ENCODE peak calls at places on chromosomes 6 and 20, in seven cellular contexts. P is PC-9, T is psoas muscle, O is heart right ventricle, Q is GM23248, Z is gastrocnemius medialis, V is ovary. N is an unnamed sample. For H3K4me1, the result is how much of the 10 kb centered on the place peaks cover.

GRCh38 chr6:97697450-97697849 is 414.4 kb upstream of the MMS22L start:
- DNase-seq in O (no peak), Z (no peak), T (no peak), Q (peak), V (no peak), P (no peak), N (no peak)

GRCh38 chr6:112592159-112592558 is 245.0 kb downstream of the RFPL4B start:
- DNase-seq in Q (no peak), P (no peak), O (no peak), Z (no peak), T (no peak), V (no peak), N (no peak)

GRCh38 chr6:43974643-43975235 is 152.5 kb downstream of the MRPL14 start:
- DNase-seq in Q (no peak), O (no peak), P (no peak), V (no peak), T (no peak), Z (no peak), N (no peak)

GRCh38 chr6:142534484-142534883 is 232.7 kb downstream of the ADGRG6 start:
- DNase-seq in Q (no peak), T (no peak), O (no peak), Z (no peak), P (no peak), V (no peak), N (no peak)

GRCh38 chr6:6811151-6812002 is 222.9 kb downstream of the LY86 start:
- DNase-seq in V (peak), O (no peak), P (peak), Q (peak), T (no peak), Z (no peak), N (peak)

GRCh38 chr6:41947581-41948220 is 6.1 kb upstream of the CCND3 start:
- DNase-seq in T (no peak), O (no peak), Q (no peak), Z (no peak), V (no peak), P (no peak), N (no peak)

GRCh38 chr20:48880936-48881657 is 40.4 kb upstream of the ARFGEF2 start:
- DNase-seq in Q (no peak), O (no peak), V (no peak), P (no peak), T (no peak), Z (no peak), N (no peak)

GRCh38 chr6:135291288-135292116 is 110.4 kb downstream of the MYB start:
- DNase-seq in T (no peak), V (no peak), P (no peak), Q (peak), O (no peak), Z (no peak), N (no peak)

GRCh38 chr20:64058536-64058935 is 4.5 kb upstream of the TCEA2 start:
- DNase-seq in V (no peak), P (no peak), T (no peak), Q (no peak), O (no peak), Z (no peak), N (no peak)

GRCh38 chr6:9140861-9141534 is 705.7 kb upstream of the SLC35B3 start:
- DNase-seq in O (no peak), Z (no peak), Q (peak), T (no peak), V (no peak), P (no peak), N (no peak)

GRCh38 chr6:12060780-12061619 is 48.9 kb downstream of the HIVEP1 start:
- DNase-seq in V (no peak), Z (peak), Q (no peak), O (peak), P (no peak), T (peak), N (peak)

GRCh38 chr6:94953867-94954631 is 623.3 kb upstream of the MANEA start:
- DNase-seq in P (no peak), O (no peak), Z (no peak), T (no peak), V (no peak), Q (no peak), N (no peak)

GRCh38 chr6:74805841-74806696 is 399.8 kb downstream of the COL12A1 start:
- DNase-seq in Z (no peak), P (no peak), O (no peak), Q (peak), V (peak), T (no peak), N (peak)

GRCh38 chr6:99521557-99522286 is 6.5 kb upstream of the USP45 start:
- DNase-seq in O (peak), Z (no peak), Q (peak), V (peak), P (peak), T (no peak), N (no peak)

GRCh38 chr6:81891869-81892268 is 139.4 kb upstream of the TENT5A start:
- DNase-seq in V (no peak), Z (no peak), P (no peak), O (peak), T (no peak), Q (no peak), N (no peak)

GRCh38 chr20:59895908-59896307 is 37.5 kb downstream of the SYCP2 start:
- DNase-seq in Q (no peak), O (no peak), Z (no peak), V (no peak), T (no peak), P (no peak), N (no peak)

GRCh38 chr20:48294196-48294595 is 508.9 kb upstream of the SULF2 start:
- DNase-seq in Q (peak), V (no peak), P (no peak), O (no peak), Z (no peak), T (no peak), N (no peak)

GRCh38 chr6:11598687-11599086 is 61.1 kb downstream of the TMEM170B start:
- DNase-seq in Q (no peak), T (no peak), O (no peak), Z (no peak), V (no peak), P (peak), N (no peak)

GRCh38 chr20:35831029-35831428 is 59.2 kb downstream of the PHF20 start:
- DNase-seq in Z (no peak), O (no peak), Q (peak), T (no peak), V (no peak), P (no peak), N (no peak)

GRCh38 chr6:53718597-53719460 is 53.3 kb upstream of the KLHL31 start:
- DNase-seq in O (no peak), T (no peak), Q (peak), V (no peak), P (peak), Z (peak), N (no peak)

GRCh38 chr6:110217255-110217654 is 37.0 kb downstream of the CDC40 start:
- DNase-seq in T (no peak), P (no peak), V (no peak), O (no peak), Q (peak), Z (no peak), N (no peak)

GRCh38 chr20:2751347-2751867 is 49.0 kb downstream of the CPXM1 start:
- DNase-seq in V (peak), Z (no peak), T (no peak), P (no peak), O (no peak), Q (no peak), N (no peak)

GRCh38 chr6:83354747-83355146 is 76.1 kb downstream of the ME1 start:
- DNase-seq in V (no peak), Q (no peak), O (no peak), Z (no peak), T (no peak), P (no peak), N (no peak)

GRCh38 chr20:38228436-38228835 is 32.1 kb downstream of the KIAA1755 start:
- DNase-seq in O (no peak), Q (no peak), V (no peak), Z (no peak), T (no peak), P (no peak), N (no peak)

GRCh38 chr6:139020689-139021088 is 7.9 kb upstream of the ABRACL start:
- DNase-seq in Z (no peak), O (no peak), P (no peak), V (no peak), T (no peak), Q (no peak), N (no peak)

GRCh38 chr6:105163186-105163585 is 16.6 kb downstream of the POPDC3 start:
- DNase-seq in P (no peak), V (no peak), T (no peak), Q (no peak), Z (no peak), O (no peak), N (no peak)
- H3K4me1 ChIP-seq in P (under half), V (under half), T (half or more), Q (under half), Z (half or more), O (under half), N (under half)

GRCh38 chr6:169424821-169425240 is 171.2 kb upstream of the THBS2 start:
- DNase-seq in V (peak), P (no peak), Z (no peak), O (no peak), T (peak), Q (peak), N (no peak)
- H3K4me3 ChIP-seq in V (no peak), P (no peak), Z (no peak), O (no peak), T (peak), Q (no peak), N (no peak)

DNA sequence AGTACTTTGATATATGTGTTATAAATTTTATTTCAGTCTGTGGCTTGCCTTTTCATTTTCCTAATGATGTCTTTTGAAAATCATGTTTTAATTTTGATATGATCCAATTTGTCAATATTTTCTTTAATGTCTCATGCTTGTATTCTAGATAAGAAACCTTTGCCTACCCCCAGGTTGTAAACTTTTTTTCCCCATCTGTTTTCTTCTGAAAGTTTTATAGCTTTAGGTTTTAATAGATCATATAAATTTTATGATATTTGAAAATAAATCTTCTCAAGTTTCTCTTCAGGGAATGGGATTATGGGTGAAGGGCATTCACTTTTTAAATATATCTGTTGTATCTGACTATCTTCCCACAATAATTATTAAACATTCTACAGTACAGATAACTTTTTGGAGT is 66.7 kb downstream of the SESN1 start:
- DNase-seq in O (no peak), V (no peak), T (no peak), Q (no peak), Z (no peak), P (no peak), N (no peak)
- H3K27ac ChIP-seq in O (no peak), V (no peak), T (peak), Q (no peak), Z (peak), P (no peak), N (no peak)

GRCh38 chr20:44157061-44157460 is 29.9 kb downstream of the JPH2 start:
- DNase-seq in T (no peak), V (no peak), Z (no peak), Q (no peak), O (no peak), P (no peak), N (no peak)

GRCh38 chr20:44159125-44159524 is 27.9 kb downstream of the JPH2 start:
- DNase-seq in O (no peak), Q (no peak), P (no peak), T (no peak), Z (no peak), V (no peak), N (no peak)

GRCh38 chr20:44151621-44152416 is 35.2 kb downstream of the JPH2 start:
- DNase-seq in Q (no peak), T (no peak), P (peak), V (no peak), O (no peak), Z (peak), N (no peak)

GRCh38 chr20:44153636-44154043 is 33.3 kb downstream of the JPH2 start:
- DNase-seq in Q (peak), T (no peak), P (peak), Z (no peak), O (no peak), V (no peak), N (no peak)

GRCh38 chr20:44154521-44155001 is 32.4 kb downstream of the JPH2 start:
- DNase-seq in O (no peak), Q (peak), P (peak), T (no peak), Z (no peak), V (no peak), N (no peak)
- H3K4me1 ChIP-seq in O (half or more), Q (under half), P (under half), T (half or more), Z (half or more), V (under half), N (under half)

GRCh38 chr20:50692553-50692933 is 1.2 kb upstream of the RIPOR3 start:
- DNase-seq in T (no peak), Z (no peak), P (no peak), O (no peak), V (no peak), Q (no peak), N (no peak)

GRCh38 chr20:50690562-50690978 is 772 bp downstream of the RIPOR3 start:
- DNase-seq in Q (no peak), V (no peak), T (no peak), Z (no peak), O (no peak), P (no peak), N (no peak)

GRCh38 chr20:50690979-50691584 is at the start of gene RIPOR3:
- DNase-seq in Z (peak), T (peak), P (no peak), V (peak), Q (peak), O (peak), N (no peak)

GRCh38 chr20:50693001-50693400 is 1.7 kb upstream of the RIPOR3 start:
- DNase-seq in Q (peak), P (no peak), O (no peak), V (no peak), Z (no peak), T (no peak), N (no peak)

GRCh38 chr20:50691585-50692552 is 527 bp upstream of the RIPOR3 start:
- DNase-seq in P (no peak), Q (peak), T (no peak), V (no peak), Z (no peak), O (no peak), N (no peak)
- H3K4me3 ChIP-seq in P (no peak), Q (peak), T (peak), V (peak), Z (peak), O (peak), N (peak)

N was measured in tibial nerve.